ENCODE peak calls at places on chromosomes 2 and 18, in eight cellular contexts. H is foreskin fibroblast, L is T-helper 2 cell, W is AG09309, P is NCI-H1105, R is thyroid gland, B is GOT3, Z is iris pigment epithelial cell. G is an unnamed sample.

GRCh38 chr2:10901160-10901559 is 10.6 kb upstream of the KCNF1 start:
- DNase-seq in H (peak; percentile 26), L (no peak), W (no peak), P (no peak), R (no peak), B (no peak), Z (peak; percentile 26), G (peak; percentile 48)

GRCh38 chr2:161102770-161103450 is 57.3 kb upstream of the TANK start:
- DNase-seq in H (no peak), L (no peak), W (no peak), P (no peak), R (no peak), B (no peak), Z (peak; percentile 54), G (peak; percentile 45)

GRCh38 chr18:56651771-56652092 is 573 bp downstream of the WDR7 start:
- DNase-seq in H (no peak), L (no peak), W (no peak), P (no peak), R (no peak), B (no peak), Z (no peak), G (no peak)

GRCh38 chr2:105490956-105491355 is 92.1 kb upstream of the FHL2 start:
- DNase-seq in H (no peak), L (no peak), W (no peak), P (no peak), R (no peak), B (no peak), Z (no peak), G (no peak)

GRCh38 chr18:6885992-6886823 is 156.7 kb downstream of the ARHGAP28 start:
- DNase-seq in H (peak; percentile 35), L (no peak), W (peak; percentile 20), P (peak; percentile 26), R (peak; percentile 47), B (no peak), Z (peak; percentile 43), G (peak; percentile 65)

GRCh38 chr2:226130192-226130591 is 669.4 kb downstream of the IRS1 start:
- DNase-seq in H (no peak), L (no peak), W (no peak), P (no peak), R (no peak), B (no peak), Z (peak; percentile 38), G (peak; percentile 29)

GRCh38 chr2:67625178-67625577 is 228.0 kb downstream of the ETAA1 start:
- DNase-seq in H (no peak), L (no peak), W (no peak), P (no peak), R (no peak), B (no peak), Z (peak; percentile 58), G (peak; percentile 63)

GRCh38 chr2:95268208-95269035 is 5.8 kb upstream of the PROM2 start:
- DNase-seq in H (no peak), L (no peak), W (no peak), P (no peak), R (no peak), B (no peak), Z (no peak), G (no peak)

GRCh38 chr2:96110621-96111256 is 5.6 kb downstream of the ADRA2B start:
- DNase-seq in H (no peak), L (peak; percentile 5), W (no peak), P (no peak), R (no peak), B (no peak), Z (no peak), G (no peak)

GRCh38 chr2:10721344-10722251 is at the start of gene ATP6V1C2:
- DNase-seq in H (no peak), L (no peak), W (no peak), P (peak; percentile 25), R (peak; percentile 27), B (no peak), Z (no peak), G (no peak)

GRCh38 chr2:137957033-137957432 is 7.2 kb upstream of the HNMT start:
- DNase-seq in H (peak; percentile 88), L (no peak), W (peak; percentile 91), P (no peak), R (no peak), B (no peak), Z (peak; percentile 99), G (peak; percentile 94)

GRCh38 chr2:30346475-30347169 is 100.4 kb upstream of the LCLAT1 start:
- DNase-seq in H (no peak), L (no peak), W (no peak), P (no peak), R (peak; percentile 94), B (no peak), Z (no peak), G (no peak)

GRCh38 chr2:159128191-159128590 is 158.3 kb downstream of the WDSUB1 start:
- DNase-seq in H (no peak), L (no peak), W (no peak), P (no peak), R (no peak), B (no peak), Z (no peak), G (peak; percentile 53)

GRCh38 chr2:238963164-238963969 is 115.5 kb downstream of the TWIST2 start:
- DNase-seq in H (no peak), L (no peak), W (no peak), P (no peak), R (no peak), B (no peak), Z (peak; percentile 37), G (peak; percentile 67)

GRCh38 chr2:241612156-241613017 is 24.6 kb downstream of the THAP4 start:
- DNase-seq in H (peak; percentile 44), L (no peak), W (no peak), P (no peak), R (no peak), B (no peak), Z (no peak), G (peak; percentile 39)

GRCh38 chr2:172639823-172640222 is 83.9 kb downstream of the PDK1 start:
- DNase-seq in H (peak; percentile 91), L (no peak), W (peak; percentile 73), P (no peak), R (no peak), B (no peak), Z (peak; percentile 95), G (peak; percentile 89)

GRCh38 chr2:54966165-54966819 is 84.0 kb downstream of the RTN4 start:
- DNase-seq in H (no peak), L (no peak), W (no peak), P (no peak), R (no peak), B (no peak), Z (no peak), G (no peak)

GRCh38 chr2:101469863-101470262 is 5.0 kb downstream of the RFX8 start:
- DNase-seq in H (no peak), L (no peak), W (no peak), P (no peak), R (no peak), B (no peak), Z (no peak), G (no peak)

G was measured in fibroblast of villous mesenchyme.